ENCODE peak calls at places on chromosomes 6 and 20, in seven cellular contexts. J is activated B cell treated with CpG ODN at 0.5 μM for 24 hours, Z is AG08396, G is HEK293T, R is GM12878, I is KBM-7, K is HS-27A. T is an unnamed sample.

GRCh38 chr6:151292974-151293373 is 53.2 kb downstream of the AKAP12 start:
- DNase-seq in I (no peak), K (no peak), G (no peak), R (no peak), J (no peak), Z (peak), T (no peak)

GRCh38 chr20:33647603-33648395 is 14.3 kb upstream of the C20orf144 start:
- DNase-seq in G (no peak), Z (peak), K (no peak), J (no peak), I (no peak), R (peak), T (peak)

GRCh38 chr6:17394192-17394611 is 807 bp downstream of the CAP2 start:
- DNase-seq in R (no peak), J (no peak), I (peak), K (peak), Z (peak), G (peak), T (peak)

GRCh38 chr20:34515484-34516037 is 661 bp upstream of the DYNLRB1 start:
- DNase-seq in G (peak), Z (peak), I (peak), R (peak), K (no peak), J (peak), T (peak)

GRCh38 chr6:108074057-108074358 is 533 bp downstream of the OSTM1 start:
- DNase-seq in Z (no peak), R (no peak), K (no peak), J (no peak), G (no peak), I (no peak), T (no peak)

GRCh38 chr6:112235956-112236355 is 18.4 kb downstream of the LAMA4 start:
- DNase-seq in I (no peak), Z (no peak), R (no peak), K (no peak), G (no peak), J (no peak), T (peak)

GRCh38 chr20:58606184-58606583 is 44.9 kb upstream of the STX16 start:
- DNase-seq in Z (no peak), J (no peak), I (no peak), R (no peak), G (no peak), K (no peak), T (no peak)

GRCh38 chr6:150495126-150495525 is 104.6 kb upstream of the PLEKHG1 start:
- DNase-seq in I (no peak), J (no peak), R (no peak), G (no peak), Z (no peak), K (no peak), T (no peak)

GRCh38 chr6:159969204-159969912 is 476 bp downstream of the IGF2R start:
- DNase-seq in Z (peak), R (no peak), I (peak), K (no peak), G (peak), J (peak), T (peak)

GRCh38 chr6:7910654-7911344 is at the start of gene TXNDC5:
- DNase-seq in G (peak), Z (peak), K (no peak), I (peak), R (no peak), J (peak), T (peak)

GRCh38 chr6:105993341-105993740 is 92.8 kb upstream of the PRDM1 start:
- DNase-seq in Z (no peak), I (no peak), K (no peak), J (no peak), G (no peak), R (no peak), T (no peak)

GRCh38 chr6:45566882-45567281 is 189.1 kb upstream of the SUPT3H start:
- DNase-seq in I (no peak), R (no peak), G (no peak), Z (no peak), K (no peak), J (no peak), T (no peak)

GRCh38 chr6:15763364-15763763 is 100.5 kb upstream of the DTNBP1 start:
- DNase-seq in K (no peak), J (no peak), Z (no peak), G (no peak), R (no peak), I (no peak), T (no peak)

GRCh38 chr20:42485566-42485965 is 704.1 kb downstream of the PTPRT start:
- DNase-seq in I (no peak), G (no peak), K (no peak), Z (no peak), R (no peak), J (no peak), T (no peak)

GRCh38 chr6:160355001-160355400 is 6.8 kb downstream of the SLC22A3 start:
- DNase-seq in G (no peak), K (no peak), Z (no peak), R (no peak), I (no peak), J (no peak), T (no peak)

GRCh38 chr6:141259832-141260231 is 872.9 kb upstream of the GJE1 start:
- DNase-seq in G (no peak), R (no peak), I (no peak), Z (no peak), J (no peak), K (no peak), T (no peak)

GRCh38 chr6:146770275-146770964 is 171.6 kb downstream of the ADGB start:
- DNase-seq in R (no peak), K (no peak), Z (no peak), J (no peak), G (no peak), I (peak), T (no peak)

GRCh38 chr6:113356139-113356538 is 501.0 kb upstream of the MARCKS start:
- DNase-seq in K (no peak), R (no peak), Z (no peak), I (no peak), J (no peak), G (no peak), T (no peak)